ENCODE peak calls at places on chromosomes 3 and 15, in four cellular contexts. E, S, N and A are unnamed samples. For H3K4me1, the result is how much of the 10 kb centered on the place peaks cover.

GRCh38 chr3:123335007-123335670 is 113.8 kb downstream of the ADCY5 start:
- DNase-seq in E (no peak), S (no peak), N (no peak), A (peak)

GRCh38 chr15:64857421-64857820 is 15.7 kb downstream of the PLEKHO2 start:
- DNase-seq in E (no peak), S (no peak), N (no peak), A (no peak)

GRCh38 chr3:168517514-168518071 is 421.9 kb upstream of the GOLIM4 start:
- DNase-seq in E (no peak), S (no peak), N (peak), A (no peak)

GRCh38 chr15:84631706-84632272 is 22.3 kb downstream of the WDR73 start:
- DNase-seq in E (no peak), S (no peak), N (peak), A (no peak)

GRCh38 chr3:100023150-100023549 is 91.2 kb downstream of the FILIP1L start:
- DNase-seq in E (no peak), S (no peak), N (peak), A (no peak)

GRCh38 chr15:65887565-65887964 is 18.3 kb downstream of the RAB11A start:
- DNase-seq in E (no peak), S (no peak), N (no peak), A (no peak)

GRCh38 chr15:36882487-36883108 is 217.8 kb downstream of the MEIS2 start:
- DNase-seq in E (no peak), S (no peak), N (no peak), A (no peak)

GRCh38 chr15:78321786-78322185 is 18.4 kb upstream of the CRABP1 start:
- DNase-seq in E (no peak), S (no peak), N (no peak), A (peak)

GRCh38 chr3:63687569-63688233 is 35.2 kb downstream of the SNTN start:
- DNase-seq in E (no peak), S (no peak), N (no peak), A (no peak)

GRCh38 chr3:171172070-171172469 is 145.6 kb upstream of the SLC2A2 start:
- DNase-seq in E (no peak), S (no peak), N (no peak), A (no peak)

GRCh38 chr3:161316006-161316689 is 55.2 kb downstream of the SPTSSB start:
- DNase-seq in E (no peak), S (peak), N (no peak), A (no peak)

GRCh38 chr3:197811343-197811742 is 20.3 kb downstream of the LRCH3 start:
- DNase-seq in E (no peak), S (no peak), N (no peak), A (no peak)

GRCh38 chr3:78496458-78496857 is 1271.3 kb downstream of the ROBO1 start:
- DNase-seq in E (no peak), S (no peak), N (no peak), A (no peak)

GRCh38 chr3:42638339-42638842 is 15.1 kb upstream of the ZBTB47 start:
- DNase-seq in E (no peak), S (no peak), N (no peak), A (no peak)

GRCh38 chr15:31367021-31367729 is 40.5 kb downstream of the KLF13 start:
- DNase-seq in E (no peak), S (no peak), N (no peak), A (peak)

GRCh38 chr15:60534546-60534945 is 55.6 kb upstream of the ICE2 start:
- DNase-seq in E (no peak), S (no peak), N (no peak), A (no peak)

GRCh38 chr15:27399236-27399635 is 428.3 kb downstream of the GABRG3 start:
- DNase-seq in E (no peak), S (no peak), N (no peak), A (no peak)

GRCh38 chr15:92669432-92669831 is 13.9 kb upstream of the FAM174B start:
- DNase-seq in E (no peak), S (no peak), N (no peak), A (no peak)

GRCh38 chr3:112642912-112643506 is 2.1 kb upstream of the CCDC80 start:
- DNase-seq in E (peak), S (peak), N (peak), A (peak)

GRCh38 chr3:112640333-112640863 is 545 bp downstream of the CCDC80 start:
- DNase-seq in E (no peak), S (peak), N (no peak), A (no peak)

GRCh38 chr3:112639451-112640332 is 1.3 kb downstream of the CCDC80 start:
- DNase-seq in E (no peak), S (no peak), N (no peak), A (no peak)

GRCh38 chr3:112643621-112644236 is 2.8 kb upstream of the CCDC80 start:
- DNase-seq in E (no peak), S (no peak), N (no peak), A (no peak)

GRCh38 chr3:112640864-112641751 is at the start of gene CCDC80:
- DNase-seq in E (no peak), S (peak), N (no peak), A (no peak)
- TF ChIP-seq POLR2A in E (no peak), S (peak), N (no peak), A (no peak)

GRCh38 chr15:51156957-51157356 is 62.3 kb upstream of the TNFAIP8L3 start:
- DNase-seq in E (no peak), S (no peak), N (no peak), A (no peak)

GRCh38 chr15:51160484-51160883 is 65.8 kb upstream of the TNFAIP8L3 start:
- DNase-seq in E (no peak), S (no peak), N (no peak), A (no peak)

GRCh38 chr15:51155906-51156305 is 61.2 kb upstream of the TNFAIP8L3 start:
- DNase-seq in E (no peak), S (no peak), N (no peak), A (no peak)

DNA sequence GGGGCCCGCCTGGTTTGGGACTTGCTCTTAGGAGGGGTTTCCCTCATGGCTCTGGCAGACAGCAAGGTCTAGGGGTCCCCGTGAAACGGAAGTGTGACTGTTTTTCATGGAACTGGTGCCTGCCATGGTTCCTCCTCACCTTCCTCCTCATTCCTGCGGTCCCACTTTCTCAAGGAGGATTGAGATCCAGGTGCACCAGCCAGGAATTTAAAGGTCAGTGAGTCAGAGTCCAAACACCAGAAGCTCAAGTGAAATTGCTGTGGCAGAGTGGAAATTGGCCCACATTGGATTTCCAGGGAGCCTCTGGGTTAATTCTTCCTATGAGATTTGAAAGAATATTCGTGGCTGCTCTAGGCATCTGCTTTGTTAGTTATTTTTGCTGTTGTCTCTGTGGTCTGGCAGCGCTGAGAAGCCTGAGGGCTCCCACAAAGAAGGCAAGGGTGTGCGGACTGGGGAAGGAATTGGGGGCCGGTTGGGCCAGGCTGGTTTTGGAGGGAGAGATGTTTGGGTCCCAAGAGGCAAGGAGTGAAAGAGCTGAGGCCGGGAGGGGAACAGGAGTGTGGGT is 60.4 kb upstream of the TNFAIP8L3 start:
- DNase-seq in E (no peak), S (no peak), N (no peak), A (no peak)
- H3K27ac ChIP-seq in E (no peak), S (no peak), N (no peak), A (peak)

GRCh38 chr15:29825205-29825604 is 2.9 kb upstream of the TJP1 start:
- DNase-seq in E (no peak), S (no peak), N (no peak), A (no peak)
- H3K4me1 ChIP-seq in E (under half), S (under half), N (under half), A (under half)

GRCh38 chr3:72447059-72447946 is 400.9 kb downstream of the SHQ1 start:
- DNase-seq in E (peak), S (peak), N (peak), A (peak)
- TF ChIP-seq POLR2A in E (no peak), S (peak), N (no peak), A (no peak)

GRCh38 chr3:122011396-122011795 is 10.7 kb downstream of the ILDR1 start:
- DNase-seq in E (no peak), S (no peak), N (no peak), A (no peak)

GRCh38 chr3:122008166-122008565 is 13.9 kb downstream of the ILDR1 start:
- DNase-seq in E (no peak), S (no peak), N (no peak), A (no peak)

GRCh38 chr3:122012821-122013220 is 9.2 kb downstream of the ILDR1 start:
- DNase-seq in E (no peak), S (no peak), N (no peak), A (no peak)

GRCh38 chr3:122013448-122013925 is 8.6 kb downstream of the ILDR1 start:
- DNase-seq in E (no peak), S (no peak), N (no peak), A (no peak)

GRCh38 chr3:122010506-122010905 is 11.5 kb downstream of the ILDR1 start:
- DNase-seq in E (no peak), S (no peak), N (no peak), A (no peak)
- H3K27ac ChIP-seq in E (no peak), S (no peak), N (no peak), A (no peak)

GRCh38 chr15:63050737-63051700 is 8.5 kb downstream of the TPM1 start:
- DNase-seq in E (no peak), S (peak), N (peak), A (no peak)

GRCh38 chr15:63051701-63052066 is 9.1 kb downstream of the TPM1 start:
- DNase-seq in E (no peak), S (no peak), N (no peak), A (no peak)

GRCh38 chr15:63052961-63053698 is 10.6 kb downstream of the TPM1 start:
- DNase-seq in E (no peak), S (peak), N (peak), A (no peak)

GRCh38 chr15:63054281-63054683 is 11.7 kb downstream of the TPM1 start:
- DNase-seq in E (no peak), S (peak), N (no peak), A (no peak)

DNA sequence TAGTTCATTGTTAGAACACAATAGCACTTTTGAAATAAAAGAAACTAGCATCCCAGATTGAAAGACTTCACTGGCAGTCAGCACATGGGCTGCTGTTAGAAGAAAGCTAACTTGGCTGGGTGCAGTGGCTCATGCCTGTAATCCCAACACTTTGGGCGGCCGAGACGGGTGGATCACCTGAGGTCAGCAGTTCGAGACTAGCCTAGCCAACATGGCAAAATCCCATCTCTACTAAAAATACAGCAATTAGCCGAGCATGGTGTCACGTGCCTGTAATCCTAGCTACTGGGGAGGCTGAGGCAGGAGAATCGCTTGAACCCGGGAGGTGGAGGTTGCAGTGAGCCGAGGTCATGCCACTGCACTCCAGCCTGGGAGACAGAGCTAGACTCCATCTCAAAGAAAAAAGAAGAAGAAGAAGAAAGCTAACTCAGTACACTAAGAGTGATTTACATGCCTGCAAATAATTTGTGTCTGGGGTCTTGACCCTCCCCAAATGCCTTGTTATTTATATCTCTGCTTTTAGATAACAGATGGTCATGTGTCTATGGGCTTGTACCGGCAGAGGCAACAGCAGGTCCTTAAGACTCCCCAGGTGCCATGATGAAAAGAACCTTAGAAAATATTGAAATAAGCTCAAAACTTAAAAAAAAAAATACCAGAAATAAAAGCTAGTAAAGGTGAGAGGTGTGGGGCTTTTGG is 9.7 kb downstream of the TPM1 start:
- DNase-seq in E (no peak), S (no peak), N (no peak), A (no peak)
- H3K4me1 ChIP-seq in E (half or more), S (half or more), N (half or more), A (half or more)

GRCh38 chr3:44058022-44058867 is 183.4 kb upstream of the TOPAZ1 start:
- DNase-seq in E (peak), S (no peak), N (no peak), A (peak)
- TF ChIP-seq POLR2A in E (no peak), S (no peak), N (no peak), A (no peak)

GRCh38 chr3:183092256-183092655 is 7.0 kb downstream of the MCCC1 start:
- DNase-seq in E (no peak), S (no peak), N (no peak), A (no peak)
- H3K27ac ChIP-seq in E (no peak), S (no peak), N (no peak), A (no peak)

GRCh38 chr15:63234479-63234878 is 42.9 kb upstream of the APH1B start:
- DNase-seq in E (no peak), S (peak), N (no peak), A (no peak)

GRCh38 chr15:63232400-63232799 is 43.0 kb downstream of the RAB8B start:
- DNase-seq in E (no peak), S (no peak), N (no peak), A (no peak)

GRCh38 chr15:63231717-63232116 is 42.3 kb downstream of the RAB8B start:
- DNase-seq in E (no peak), S (no peak), N (no peak), A (no peak)

GRCh38 chr15:63233667-63234419 is 43.6 kb upstream of the APH1B start:
- DNase-seq in E (no peak), S (peak), N (peak), A (no peak)

DNA sequence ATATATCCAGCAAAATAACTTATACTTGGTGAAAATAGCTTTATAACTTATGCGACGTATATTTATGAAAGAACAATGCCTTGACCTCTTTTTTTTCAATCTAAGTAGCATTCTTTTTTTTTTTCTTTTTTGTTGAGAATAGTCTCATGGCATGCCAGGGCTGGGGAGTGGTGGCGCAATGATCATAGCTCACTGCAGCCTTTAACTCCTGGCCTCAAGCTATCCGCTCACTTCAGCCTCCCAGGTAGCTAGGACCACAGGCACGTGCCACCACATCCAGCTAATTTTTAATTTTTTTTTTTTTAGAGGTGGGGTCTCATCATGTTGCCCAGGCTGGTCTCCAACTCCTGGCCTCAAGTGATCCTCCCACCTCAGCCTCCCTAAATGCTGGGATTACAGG is 43.5 kb downstream of the RAB8B start:
- DNase-seq in E (no peak), S (no peak), N (no peak), A (no peak)
- H3K4me1 ChIP-seq in E (under half), S (half or more), N (under half), A (under half)